ENCODE peak calls at places on chromosomes 4 and X, in ten cellular contexts. J is A549, G is stomach, X is sigmoid colon, M is K562, N is tibial nerve, B is transverse colon, K is ovary, T is GM12878, E is SK-N-SH. H is an unnamed sample.

GRCh38 chr4:169312690-169313422 is 42.1 kb upstream of the SH3RF1 start:
- DNase-seq in B (no peak), M (no peak), K (no peak), G (no peak), N (no peak), E (no peak), J (no peak), X (no peak), T (no peak), H (no peak)

GRCh38 chrX:10615931-10616780 is 4.2 kb downstream of the MID1 start:
- DNase-seq in G (peak; percentile 43), T (no peak), M (peak; percentile 50), J (no peak), X (peak; percentile 72), E (peak; percentile 67), B (peak; percentile 46), K (peak; percentile 33), N (peak; percentile 47), H (peak; percentile 52)

GRCh38 chr4:150231108-150231770 is 153.0 kb downstream of the DCLK2 start:
- DNase-seq in N (no peak), K (no peak), J (no peak), X (no peak), G (no peak), B (no peak), T (no peak), M (no peak), E (no peak), H (no peak)

GRCh38 chr4:24278693-24279092 is 305.7 kb downstream of the DHX15 start:
- DNase-seq in G (no peak), X (no peak), M (no peak), B (no peak), J (no peak), N (no peak), T (no peak), K (no peak), E (no peak), H (no peak)

GRCh38 chrX:111402378-111402777 is 9.6 kb downstream of the DCX start:
- DNase-seq in E (no peak), J (no peak), T (no peak), G (no peak), X (no peak), K (no peak), B (no peak), N (no peak), M (no peak), H (no peak)

GRCh38 chr4:100372432-100372831 is 145.4 kb downstream of the EMCN start:
- DNase-seq in G (no peak), E (peak; percentile 3), M (no peak), K (no peak), T (no peak), B (no peak), X (no peak), J (peak; percentile 1), N (no peak), H (no peak)

GRCh38 chrX:107880054-107880610 is 54.5 kb downstream of the MID2 start:
- DNase-seq in T (no peak), E (no peak), B (no peak), X (no peak), N (no peak), J (no peak), M (no peak), G (no peak), K (no peak), H (no peak)

GRCh38 chr4:155569960-155570515 is 96.6 kb upstream of the GUCY1A1 start:
- DNase-seq in G (no peak), J (no peak), M (no peak), T (no peak), N (no peak), E (no peak), B (no peak), K (no peak), X (no peak), H (no peak)

GRCh38 chr4:159447296-159447695 is 344.4 kb downstream of the RAPGEF2 start:
- DNase-seq in E (no peak), N (no peak), K (no peak), J (no peak), M (no peak), B (no peak), G (no peak), T (no peak), X (no peak), H (no peak)

GRCh38 chr4:102319594-102319993 is 25.7 kb downstream of the SLC39A8 start:
- DNase-seq in J (no peak), K (no peak), T (no peak), N (no peak), E (no peak), B (no peak), M (no peak), X (no peak), G (no peak), H (no peak)

DNA sequence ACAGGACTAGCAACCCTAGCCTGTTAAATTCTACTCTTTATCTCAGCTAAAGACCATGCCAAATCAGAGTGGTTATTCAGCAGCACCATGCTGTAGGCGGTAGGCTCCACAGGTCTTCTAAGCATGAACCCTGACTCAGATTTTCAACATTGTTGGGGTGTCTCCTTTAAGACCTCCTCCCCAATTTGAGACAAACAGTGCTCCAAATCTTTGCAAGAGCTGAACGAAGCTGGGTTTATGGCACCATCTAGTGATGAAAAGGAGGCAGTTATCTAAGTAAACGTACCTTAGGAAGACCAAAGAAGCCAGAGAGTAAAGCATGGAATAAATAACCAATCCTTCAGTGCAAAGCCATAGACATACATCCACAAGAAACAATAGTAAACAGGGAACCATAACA is 334.5 kb upstream of the SLC7A11 start:
- DNase-seq in B (no peak), T (no peak), G (no peak), E (no peak), X (no peak), N (no peak), J (peak; percentile 4), M (peak; percentile 20), K (no peak), H (no peak)
- TF ChIP-seq EP300 in B (no peak), T (no peak), G (no peak), E (no peak), X (no peak), N (no peak), J (no peak), M (no peak), K (no peak), H (no peak)

GRCh38 chr4:151668687-151669402 is 92.0 kb downstream of the GATB start:
- DNase-seq in K (no peak), M (no peak), J (no peak), B (no peak), N (no peak), X (no peak), E (no peak), G (no peak), T (no peak), H (no peak)

GRCh38 chr4:151671541-151672059 is 89.2 kb downstream of the GATB start:
- DNase-seq in G (no peak), B (no peak), J (no peak), M (peak; percentile 88), N (no peak), K (no peak), X (no peak), E (peak; percentile 55), T (no peak), H (no peak)

GRCh38 chr4:151669990-151670389 is 90.8 kb downstream of the GATB start:
- DNase-seq in N (no peak), X (no peak), E (no peak), K (no peak), M (no peak), B (no peak), J (no peak), T (no peak), G (no peak), H (no peak)

GRCh38 chr4:151672996-151673395 is 87.8 kb downstream of the GATB start:
- DNase-seq in T (no peak), X (no peak), E (no peak), G (no peak), M (no peak), J (no peak), N (no peak), K (no peak), B (no peak), H (peak; percentile 30)

DNA sequence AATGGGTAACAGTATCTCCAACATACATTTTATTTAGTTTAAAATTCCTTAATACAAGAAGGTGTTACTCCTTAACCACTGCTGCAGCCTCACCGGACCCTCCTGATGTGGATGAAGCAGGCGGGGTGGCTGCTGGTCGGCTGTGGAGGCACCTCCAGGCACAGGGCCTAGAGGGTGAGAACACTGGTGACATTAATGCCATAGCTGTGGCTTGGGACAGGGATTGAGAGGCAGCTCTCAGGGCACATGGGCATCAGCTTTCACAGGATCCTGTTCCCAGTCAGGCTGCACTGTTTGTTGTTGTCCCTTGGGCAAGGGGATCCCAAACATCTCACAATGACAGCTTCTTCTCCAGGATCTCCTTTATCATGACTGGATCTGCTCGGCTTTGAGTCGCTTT is 90.0 kb downstream of the GATB start:
- DNase-seq in J (no peak), X (no peak), T (no peak), G (no peak), B (no peak), M (no peak), N (no peak), E (no peak), K (no peak), H (no peak)
- H3K4me1 ChIP-seq in J (no peaks in the 10 kb centered on the region), X (no peaks in the 10 kb centered on the region), T (no peaks in the 10 kb centered on the region), G (peaks cover 16% of the 10 kb centered on the region), B (no peaks in the 10 kb centered on the region), M (peaks cover 14% of the 10 kb centered on the region), N (no peaks in the 10 kb centered on the region), E (peaks cover 40% of the 10 kb centered on the region), K (peaks cover 5% of the 10 kb centered on the region), H (no peaks in the 10 kb centered on the region)

GRCh38 chr4:123014038-123014437 is 91.6 kb upstream of the NUDT6 start:
- DNase-seq in T (no peak), J (no peak), G (no peak), X (no peak), E (no peak), B (no peak), K (no peak), N (no peak), M (no peak), H (no peak)
- TF ChIP-seq EP300 in T (no peak), J (no peak), G (no peak), X (no peak), E (no peak), B (no peak), K (no peak), N (no peak), M (no peak), H (no peak)

GRCh38 chr4:189294570-189294969 is 646.1 kb upstream of the FRG1 start:
- DNase-seq in E (no peak), T (no peak), J (no peak), G (no peak), M (no peak), K (no peak), X (no peak), B (no peak), N (no peak), H (no peak)
- H3K4me1 ChIP-seq in E (no peaks in the 10 kb centered on the region), T (no peaks in the 10 kb centered on the region), J (no peaks in the 10 kb centered on the region), G (no peaks in the 10 kb centered on the region), M (no peaks in the 10 kb centered on the region), K (no peaks in the 10 kb centered on the region), X (no peaks in the 10 kb centered on the region), B (no peaks in the 10 kb centered on the region), N (no peaks in the 10 kb centered on the region), H (no peaks in the 10 kb centered on the region)